ENCODE peak calls at places on chromosomes 16 and 17, in five cellular contexts. E, M, Z, P and J are unnamed samples. For H3K4me1, the result is how much of the 10 kb centered on the place peaks cover.

GRCh38 chr17:75754378-75755204 is 10.4 kb downstream of the GALK1 start:
- DNase-seq in E (no peak), M (no peak), Z (no peak), P (no peak), J (no peak)

GRCh38 chr16:13866073-13866472 is 53.9 kb upstream of the ERCC4 start:
- DNase-seq in E (peak), M (peak), Z (no peak), P (peak), J (peak)

GRCh38 chr17:50261051-50261915 is 13.0 kb upstream of the TMEM92 start:
- DNase-seq in E (no peak), M (no peak), Z (no peak), P (no peak), J (peak)

GRCh38 chr17:48548687-48549621 is 4.0 kb upstream of the HOXB2 start:
- DNase-seq in E (no peak), M (no peak), Z (no peak), P (no peak), J (no peak)

GRCh38 chr16:88569614-88569984 is 604 bp upstream of the ZC3H18 start:
- DNase-seq in E (peak), M (no peak), Z (no peak), P (peak), J (no peak)

GRCh38 chr16:28990375-28991040 is 5.7 kb downstream of the LAT start:
- DNase-seq in E (no peak), M (no peak), Z (no peak), P (no peak), J (no peak)

GRCh38 chr16:68644715-68645493 is at the start of gene CDH3:
- DNase-seq in E (peak), M (peak), Z (no peak), P (peak), J (peak)

GRCh38 chr16:83552193-83552592 is 255.6 kb upstream of the HSBP1 start:
- DNase-seq in E (no peak), M (peak), Z (no peak), P (no peak), J (no peak)

GRCh38 chr17:29760771-29761682 is 138.3 kb upstream of the CORO6 start:
- DNase-seq in E (peak), M (peak), Z (no peak), P (peak), J (peak)

GRCh38 chr17:522912-523311 is 170.3 kb upstream of the RPH3AL start:
- DNase-seq in E (peak), M (no peak), Z (no peak), P (no peak), J (no peak)

GRCh38 chr16:57126412-57126811 is 34.0 kb downstream of the CPNE2 start:
- DNase-seq in E (no peak), M (no peak), Z (no peak), P (no peak), J (no peak)

GRCh38 chr17:49748223-49748622 is 15.7 kb downstream of the FAM117A start:
- DNase-seq in E (no peak), M (no peak), Z (no peak), P (no peak), J (no peak)

GRCh38 chr16:89431158-89431584 is 59.2 kb downstream of the ANKRD11 start:
- DNase-seq in E (no peak), M (no peak), Z (no peak), P (peak), J (no peak)

GRCh38 chr17:79795795-79796569 is 895 bp downstream of the CBX8 start:
- DNase-seq in E (peak), M (no peak), Z (no peak), P (no peak), J (peak)

GRCh38 chr16:30896890-30897730 is 696 bp downstream of the CTF1 start:
- DNase-seq in E (peak), M (peak), Z (no peak), P (peak), J (peak)

GRCh38 chr16:53053967-53054669 is 673 bp upstream of the CHD9 start:
- DNase-seq in E (no peak), M (peak), Z (no peak), P (peak), J (no peak)

GRCh38 chr17:2691069-2691871 is 20.3 kb downstream of the CLUH start:
- DNase-seq in E (peak), M (no peak), Z (peak), P (no peak), J (no peak)

GRCh38 chr16:28217326-28217725 is 5.6 kb upstream of the XPO6 start:
- DNase-seq in E (no peak), M (no peak), Z (no peak), P (no peak), J (no peak)

GRCh38 chr17:49670641-49671040 is 7.3 kb downstream of the SPOP start:
- DNase-seq in E (no peak), M (no peak), Z (no peak), P (no peak), J (no peak)

GRCh38 chr17:39926588-39927100 is 757 bp downstream of the ORMDL3 start:
- DNase-seq in E (peak), M (peak), Z (no peak), P (peak), J (peak)

GRCh38 chr16:5581963-5582362 is 484.4 kb upstream of the EEF2KMT start:
- DNase-seq in E (no peak), M (no peak), Z (no peak), P (no peak), J (no peak)

GRCh38 chr16:1645914-1646525 is 32.1 kb upstream of the JPT2 start:
- DNase-seq in E (peak), M (peak), Z (no peak), P (no peak), J (no peak)

GRCh38 chr17:50905460-50905803 is 39.3 kb upstream of the TOB1 start:
- DNase-seq in E (peak), M (no peak), Z (no peak), P (no peak), J (peak)

GRCh38 chr17:42132941-42133340 is 10.3 kb downstream of the HSPB9 start:
- DNase-seq in E (no peak), M (no peak), Z (no peak), P (peak), J (peak)

GRCh38 chr16:22898874-22899348 is 84.9 kb downstream of the HS3ST2 start:
- DNase-seq in E (peak), M (peak), Z (no peak), P (peak), J (peak)

GRCh38 chr17:49820773-49821172 is 27.1 kb downstream of the TAC4 start:
- DNase-seq in E (no peak), M (no peak), Z (no peak), P (no peak), J (no peak)

GRCh38 chr16:12906765-12907516 is 5.5 kb downstream of the SHISA9 start:
- DNase-seq in E (no peak), M (no peak), Z (no peak), P (no peak), J (no peak)

GRCh38 chr17:2792541-2793169 is 3.6 kb upstream of the RAP1GAP2 start:
- DNase-seq in E (peak), M (no peak), Z (no peak), P (no peak), J (no peak)

GRCh38 chr16:82641336-82641984 is 14.7 kb downstream of the CDH13 start:
- DNase-seq in E (no peak), M (peak), Z (no peak), P (no peak), J (no peak)

GRCh38 chr16:87780385-87780989 is 14.7 kb upstream of the KLHDC4 start:
- DNase-seq in E (no peak), M (no peak), Z (no peak), P (peak), J (no peak)

GRCh38 chr16:19460397-19460796 is 42.7 kb downstream of the TMC5 start:
- DNase-seq in E (no peak), M (no peak), Z (no peak), P (no peak), J (no peak)

GRCh38 chr17:8100149-8100548 is 12.6 kb upstream of the ALOX12B start:
- DNase-seq in E (no peak), M (no peak), Z (no peak), P (no peak), J (no peak)

GRCh38 chr16:67445913-67446907 is 15.3 kb downstream of the HSD11B2 start:
- DNase-seq in E (no peak), M (no peak), Z (no peak), P (peak), J (peak)
- H3K4me1 ChIP-seq in E (under half), M (under half), Z (half or more), P (half or more), J (under half)

DNA sequence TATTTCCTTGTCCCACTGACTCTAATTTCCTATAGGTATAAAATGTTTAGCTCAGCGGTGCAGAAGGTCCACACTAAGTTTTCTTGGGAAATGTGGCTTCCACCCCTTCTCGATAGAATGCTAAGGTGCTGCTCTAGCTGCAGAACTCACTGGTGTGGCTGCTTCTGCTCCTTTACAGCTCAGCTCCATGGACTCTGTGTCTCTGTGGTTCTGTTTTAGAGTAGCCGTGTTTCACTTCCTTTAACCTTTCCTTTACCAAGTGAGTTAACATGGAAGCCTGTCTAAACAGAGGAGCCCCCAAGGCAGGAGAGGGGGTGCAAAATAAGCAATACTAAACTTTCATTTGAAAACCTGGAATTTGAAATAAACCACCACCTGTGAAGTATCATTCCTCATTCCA is 65.3 kb downstream of the SPECC1 start:
- DNase-seq in E (no peak), M (no peak), Z (no peak), P (no peak), J (no peak)
- H3K4me3 ChIP-seq in E (no peak), M (no peak), Z (peak), P (no peak), J (peak)

DNA sequence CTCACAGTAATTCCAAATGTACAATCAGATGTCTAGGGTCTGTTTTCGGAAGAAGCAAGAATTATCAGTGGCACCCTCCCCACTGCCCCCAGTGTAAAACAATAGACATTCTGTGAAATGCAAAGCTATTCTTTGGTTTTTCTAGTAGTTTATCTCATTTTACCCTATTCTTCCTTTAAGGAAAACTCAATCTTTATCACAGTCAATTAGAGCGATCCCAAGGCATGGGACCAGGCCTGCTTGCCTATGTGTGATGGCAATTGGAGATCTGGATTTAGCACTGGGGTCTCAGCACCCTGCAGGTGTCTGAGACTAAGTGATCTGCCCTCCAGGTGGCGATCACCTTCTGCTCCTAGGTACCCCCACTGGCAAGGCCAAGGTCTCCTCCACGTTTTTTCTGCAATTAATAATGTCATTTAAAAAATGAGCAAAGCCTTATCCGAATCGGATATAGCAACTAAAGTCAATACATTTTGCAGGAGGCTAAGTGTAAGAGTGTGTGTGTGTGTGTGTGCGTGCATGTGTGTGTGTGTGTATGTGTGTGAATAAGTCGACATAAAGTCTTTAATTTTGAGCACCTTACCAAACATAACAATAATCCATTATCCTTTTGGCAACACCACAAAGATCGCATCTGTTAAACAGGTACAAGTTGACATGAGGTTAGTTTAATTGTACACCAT is 59.7 kb downstream of the HLF start:
- DNase-seq in E (peak), M (no peak), Z (no peak), P (no peak), J (no peak)
- TF ChIP-seq CTCF in E (peak), M (peak), Z (no peak), P (no peak), J (no peak)

DNA sequence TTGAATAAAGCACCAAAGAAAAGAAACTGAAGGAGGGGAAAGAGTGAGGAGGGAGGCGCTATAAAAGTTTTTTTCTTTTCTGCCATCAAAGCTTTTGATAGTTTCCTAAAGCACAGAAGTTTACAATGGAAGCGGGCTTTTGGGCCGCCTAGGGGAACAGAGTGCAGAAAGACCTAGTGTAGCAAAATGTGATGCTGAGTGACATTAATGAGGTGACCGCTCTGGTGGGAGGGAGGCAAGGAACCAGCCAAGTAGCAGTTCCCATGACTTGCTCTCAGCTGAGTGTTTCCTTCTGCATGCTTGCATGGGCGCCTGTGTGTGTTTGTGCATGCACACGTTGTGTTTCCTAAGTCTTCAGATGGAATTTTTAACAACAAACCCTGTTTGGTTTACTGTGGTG is 15.5 kb downstream of the MSI2 start:
- DNase-seq in E (peak), M (no peak), Z (no peak), P (no peak), J (no peak)
- H3K4me1 ChIP-seq in E (under half), M (under half), Z (under half), P (under half), J (under half)

DNA sequence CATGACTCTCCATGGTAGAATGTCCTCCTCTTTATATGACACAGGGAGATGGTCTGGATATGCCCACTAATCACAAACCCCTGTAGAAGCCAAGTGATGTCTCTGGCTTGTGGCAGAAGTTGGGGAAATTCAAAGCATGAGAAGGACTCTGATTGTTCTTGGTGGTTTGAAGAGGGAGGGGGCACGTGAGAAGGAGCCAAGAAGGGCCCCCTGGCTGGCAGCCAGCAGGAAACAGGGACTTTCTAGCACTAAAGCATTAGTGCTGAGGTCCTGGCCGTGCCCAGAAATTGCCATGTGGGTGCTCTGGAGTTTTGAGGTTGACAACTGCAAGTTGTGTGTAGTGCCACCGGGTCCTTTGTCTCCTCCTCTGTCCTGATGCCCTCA is 199.9 kb downstream of the LGALS9B start:
- DNase-seq in E (peak), M (no peak), Z (peak), P (no peak), J (no peak)
- H3K4me3 ChIP-seq in E (no peak), M (no peak), Z (no peak), P (no peak), J (no peak)

GRCh38 chr17:72363336-72363620 is 242.5 kb downstream of the SOX9 start:
- DNase-seq in E (no peak), M (no peak), Z (no peak), P (no peak), J (peak)
- TF ChIP-seq CTCF in E (no peak), M (no peak), Z (no peak), P (no peak), J (no peak)

GRCh38 chr16:85612801-85613608 is at the start of gene GSE1:
- DNase-seq in E (peak), M (peak), Z (no peak), P (peak), J (peak)
- H3K4me1 ChIP-seq in E (under half), M (under half), Z (half or more), P (half or more), J (under half)

GRCh38 chr17:35086164-35086563 is 22.7 kb upstream of the RFFL start:
- DNase-seq in E (no peak), M (no peak), Z (no peak), P (no peak), J (no peak)

GRCh38 chr17:35087731-35088646 is 24.5 kb upstream of the RFFL start:
- DNase-seq in E (peak), M (peak), Z (no peak), P (peak), J (peak)

GRCh38 chr17:35088647-35088910 is 25.1 kb upstream of the RFFL start:
- DNase-seq in E (no peak), M (no peak), Z (no peak), P (peak), J (no peak)

GRCh38 chr17:35084987-35085386 is 21.5 kb upstream of the RFFL start:
- DNase-seq in E (no peak), M (peak), Z (no peak), P (no peak), J (no peak)

DNA sequence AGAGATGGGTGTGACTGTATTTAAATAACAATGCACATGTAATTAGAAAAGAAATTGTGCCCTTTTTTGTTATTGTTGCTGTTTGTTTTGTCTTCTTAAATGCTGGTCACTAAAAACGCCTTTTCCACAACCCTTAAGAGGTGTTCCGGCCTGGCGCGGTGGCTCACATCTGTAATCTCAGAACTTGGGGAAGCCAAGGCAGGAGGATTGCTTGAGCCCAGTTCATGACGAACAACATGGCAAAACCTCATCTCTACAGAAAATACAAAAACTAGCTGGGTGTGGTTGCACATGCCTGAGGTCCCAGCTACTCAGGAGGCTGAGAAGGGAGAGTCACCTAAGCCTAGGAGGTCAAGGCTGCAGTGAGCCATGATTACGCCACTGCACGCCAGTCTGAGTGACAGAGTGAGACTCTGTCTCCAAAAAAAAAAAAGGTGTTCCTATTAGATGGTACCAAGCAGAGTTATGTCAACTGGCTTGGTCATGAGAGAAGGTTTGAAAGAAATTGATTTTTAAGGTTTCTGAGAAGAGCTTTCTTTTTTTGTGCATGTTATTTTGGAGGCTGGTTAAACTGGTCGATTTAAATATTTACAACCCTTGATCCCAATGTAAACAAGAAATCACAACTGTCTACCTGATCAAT is 23.5 kb upstream of the RFFL start:
- DNase-seq in E (no peak), M (peak), Z (no peak), P (no peak), J (no peak)
- H3K4me3 ChIP-seq in E (peak), M (peak), Z (no peak), P (no peak), J (no peak)